ENCODE peak calls at places on chromosomes 4 and X, in four cellular contexts. P is AG09309, X is D721Med, Y is RWPE1. W is an unnamed sample.

GRCh38 chr4:152531479-152531878 is 4.4 kb downstream of the FBXW7 start:
- DNase-seq in P (no peak), X (no peak), Y (no peak), W (no peak)

GRCh38 chr4:2793578-2793919 is 664 bp downstream of the SH3BP2 start:
- DNase-seq in Y (no peak), X (no peak), P (no peak), W (no peak)

GRCh38 chr4:187606581-187606980 is 389.0 kb upstream of the ZFP42 start:
- DNase-seq in X (no peak), Y (peak; percentile 59), P (peak; percentile 17), W (no peak)

GRCh38 chr4:153024466-153024865 is 88.3 kb downstream of the FHDC1 start:
- DNase-seq in X (no peak), P (no peak), Y (no peak), W (no peak)

GRCh38 chrX:123959281-123960063 is 2.0 kb upstream of the STAG2 start:
- DNase-seq in Y (peak; percentile 12), X (no peak), P (no peak), W (no peak)

GRCh38 chr4:130563185-130563890 is 1467.4 kb downstream of the C4orf33 start:
- DNase-seq in X (no peak), P (no peak), Y (peak; percentile 45), W (peak; percentile 9)

GRCh38 chr4:52718123-52718522 is 33.1 kb downstream of the ERVMER34-1 start:
- DNase-seq in P (no peak), Y (no peak), X (no peak), W (no peak)

GRCh38 chrX:70421618-70422017 is 1.5 kb upstream of the GDPD2 start:
- DNase-seq in X (no peak), P (no peak), Y (no peak), W (no peak)

GRCh38 chr4:102819588-102820365 is 7.6 kb downstream of the UBE2D3 start:
- DNase-seq in X (no peak), P (no peak), Y (no peak), W (no peak)

GRCh38 chr4:101114936-101115372 is 232.4 kb downstream of the PPP3CA start:
- DNase-seq in P (no peak), Y (peak; percentile 6), X (no peak), W (no peak)

GRCh38 chr4:5588046-5588445 is 120.3 kb downstream of the EVC2 start:
- DNase-seq in P (no peak), Y (no peak), X (no peak), W (no peak)

GRCh38 chr4:37902212-37902611 is 11.3 kb downstream of the TBC1D1 start:
- DNase-seq in Y (no peak), P (no peak), X (no peak), W (no peak)

GRCh38 chrX:14013074-14013473 is 16.6 kb downstream of the GEMIN8 start:
- DNase-seq in X (no peak), P (peak; percentile 59), Y (no peak), W (no peak)

GRCh38 chr4:13635281-13635799 is 7.8 kb upstream of the BOD1L1 start:
- DNase-seq in Y (no peak), X (no peak), P (no peak), W (no peak)

GRCh38 chr4:176189891-176190795 is 5.2 kb downstream of the SPATA4 start:
- DNase-seq in X (no peak), P (no peak), Y (no peak), W (no peak)

GRCh38 chr4:40055873-40056721 is 553 bp upstream of the N4BP2 start:
- DNase-seq in X (no peak), P (peak; percentile 64), Y (peak; percentile 50), W (peak; percentile 43)

GRCh38 chr4:139642364-139642763 is 23.3 kb upstream of the MGST2 start:
- DNase-seq in X (no peak), P (peak; percentile 42), Y (no peak), W (no peak)

GRCh38 chr4:32117696-32118095 is 1397.5 kb downstream of the PCDH7 start:
- DNase-seq in P (no peak), X (no peak), Y (no peak), W (no peak)

GRCh38 chr4:72084587-72085011 is 52.8 kb downstream of the NPFFR2 start:
- DNase-seq in P (no peak), X (no peak), Y (no peak), W (no peak)

GRCh38 chrX:153633607-153634180 is 13.3 kb upstream of the DUSP9 start:
- DNase-seq in P (no peak), X (no peak), Y (no peak), W (no peak)

GRCh38 chrX:97229318-97229717 is 345.6 kb downstream of the RPA4 start:
- DNase-seq in X (no peak), Y (no peak), P (no peak), W (no peak)

GRCh38 chrX:110216027-110216426 is 101.9 kb downstream of the AMMECR1 start:
- DNase-seq in Y (no peak), P (no peak), X (no peak), W (no peak)

GRCh38 chr4:123488916-123489315 is 92.3 kb downstream of the SPRY1 start:
- DNase-seq in X (no peak), Y (peak; percentile 32), P (no peak), W (no peak)

GRCh38 chr4:155906554-155907247 is 3.2 kb downstream of the TDO2 start:
- DNase-seq in Y (peak; percentile 33), X (no peak), P (peak; percentile 97), W (peak; percentile 93)

GRCh38 chr4:137307806-137308205 is 224.5 kb downstream of the PCDH18 start:
- DNase-seq in X (no peak), Y (no peak), P (peak; percentile 46), W (peak; percentile 22)

GRCh38 chr4:138938371-138938699 is 77.2 kb upstream of the NOCT start:
- DNase-seq in Y (peak; percentile 30), X (no peak), P (peak; percentile 41), W (no peak)

GRCh38 chr4:189806506-189806905 is 134.2 kb upstream of the FRG1 start:
- DNase-seq in Y (no peak), P (no peak), X (no peak), W (no peak)

GRCh38 chrX:106177106-106177981 is 9.2 kb downstream of the PWWP3B start:
- DNase-seq in P (no peak), Y (no peak), X (no peak), W (no peak)

GRCh38 chr4:22090655-22091350 is 142.2 kb upstream of the KCNIP4 start:
- DNase-seq in X (no peak), Y (no peak), P (no peak), W (no peak)

GRCh38 chr4:32025840-32026459 is 1305.8 kb downstream of the PCDH7 start:
- DNase-seq in X (no peak), Y (peak; percentile 23), P (no peak), W (no peak)

GRCh38 chr4:41512604-41513003 is 25.4 kb upstream of the LIMCH1 start:
- DNase-seq in Y (no peak), X (no peak), P (no peak), W (no peak)

GRCh38 chrX:106862972-106863688 is 40.0 kb downstream of the RIPPLY1 start:
- DNase-seq in Y (peak; percentile 3), P (no peak), X (no peak), W (no peak)

GRCh38 chr4:169070071-169070894 is 60.2 kb upstream of the CBR4 start:
- DNase-seq in P (peak; percentile 95), X (peak; percentile 37), Y (peak; percentile 93), W (peak; percentile 77)

GRCh38 chr4:21012851-21013331 is 312.6 kb downstream of the PACRGL start:
- DNase-seq in X (no peak), Y (peak; percentile 5), P (no peak), W (no peak)

GRCh38 chrX:85516131-85516530 is 136.7 kb upstream of the POF1B start:
- DNase-seq in Y (peak; percentile 36), X (no peak), P (no peak), W (no peak)

GRCh38 chr4:70297581-70297980 is 37.2 kb upstream of the CABS1 start:
- DNase-seq in X (no peak), P (no peak), Y (no peak), W (no peak)

GRCh38 chr4:25370242-25370641 is 6.8 kb upstream of the ANAPC4 start:
- DNase-seq in P (no peak), X (no peak), Y (no peak), W (no peak)

GRCh38 chr4:40908297-40908696 is 158.5 kb downstream of the NSUN7 start:
- DNase-seq in X (no peak), P (no peak), Y (peak; percentile 45), W (no peak)

GRCh38 chrX:143837444-143837843 is 46.4 kb upstream of the UBE2NL start:
- DNase-seq in P (no peak), Y (no peak), X (no peak), W (no peak)

GRCh38 chr4:118954246-118954645 is 65.6 kb downstream of the SYNPO2 start:
- DNase-seq in P (no peak), X (no peak), Y (no peak), W (no peak)
- TF ChIP-seq CTCF in P (peak; percentile 51), X (no peak), Y (no peak), W (peak; percentile 47)

DNA sequence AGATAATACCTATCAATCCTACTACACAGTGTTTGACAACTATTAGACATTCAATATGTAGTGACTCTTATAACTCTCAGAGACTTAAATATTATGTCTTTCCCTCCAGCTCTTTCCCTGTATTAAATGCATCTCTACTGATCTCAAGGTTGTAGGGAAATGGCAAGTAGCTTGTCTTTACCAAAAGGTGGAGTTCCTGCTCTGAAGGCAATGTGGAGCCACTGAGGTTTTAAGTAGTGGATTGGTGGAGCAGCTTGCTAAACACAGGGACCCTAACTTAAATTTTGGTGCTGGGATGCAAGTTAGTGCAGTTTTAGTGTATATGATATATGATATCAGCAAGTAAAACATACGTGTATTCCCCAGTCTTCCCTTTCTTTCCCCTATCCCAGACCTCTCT is 13.1 kb downstream of the FNIP2 start:
- DNase-seq in P (no peak), Y (no peak), X (no peak), W (no peak)
- TF ChIP-seq CTCF in P (no peak), Y (no peak), X (no peak), W (no peak)

DNA sequence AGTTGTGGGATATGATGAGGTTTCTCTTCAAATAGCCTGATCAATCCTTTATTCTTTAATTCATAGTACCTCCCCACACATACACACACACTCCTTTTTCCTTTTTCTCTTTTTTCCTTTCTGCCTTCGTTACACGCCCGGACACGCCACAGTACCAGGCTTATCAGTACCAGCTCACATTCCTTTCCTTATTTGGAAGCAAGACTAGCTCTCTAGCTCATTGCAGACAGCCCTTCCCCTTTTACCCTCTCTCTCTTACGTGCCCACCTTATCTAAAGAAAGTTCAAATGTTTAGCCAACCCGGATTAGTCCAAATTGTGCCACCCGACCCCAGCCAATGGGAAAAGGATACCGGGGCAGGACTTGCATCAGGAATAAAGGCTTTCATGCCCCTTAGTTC is 194.7 kb upstream of the VCX3A start:
- DNase-seq in P (no peak), X (no peak), Y (no peak), W (no peak)
- TF ChIP-seq CTCF in P (no peak), X (no peak), Y (no peak), W (no peak)

GRCh38 chrX:72609313-72609712 is 36.7 kb upstream of the HDAC8 start:
- DNase-seq in Y (peak; percentile 18), X (no peak), P (no peak), W (no peak)
- TF ChIP-seq CTCF in Y (no peak), X (no peak), P (peak; percentile 27), W (peak; percentile 7)

GRCh38 chrX:43707812-43708548 is 51.9 kb downstream of the MAOA start:
- DNase-seq in Y (no peak), P (no peak), X (no peak), W (no peak)

GRCh38 chrX:43703211-43703791 is 47.2 kb downstream of the MAOA start:
- DNase-seq in P (no peak), X (no peak), Y (no peak), W (peak; percentile 59)

GRCh38 chrX:43706786-43707185 is 50.7 kb downstream of the MAOA start:
- DNase-seq in Y (no peak), X (no peak), P (no peak), W (no peak)

GRCh38 chrX:43702660-43703059 is 46.6 kb downstream of the MAOA start:
- DNase-seq in X (no peak), Y (no peak), P (no peak), W (no peak)

GRCh38 chrX:43702079-43702524 is 46.0 kb downstream of the MAOA start:
- DNase-seq in Y (no peak), P (no peak), X (no peak), W (no peak)
- TF ChIP-seq CTCF in Y (no peak), P (no peak), X (no peak), W (no peak)

W was measured in BJ.